ENCODE peak calls at places on chromosomes 5 and 9, in six cellular contexts. P is IMR-90, N is endodermal cell, H is cardiac fibroblast, Y is psoas muscle, X is GM06990. L is an unnamed sample.

GRCh38 chr5:83177803-83178202 is 100.5 kb downstream of the XRCC4 start:
- DNase-seq in Y (no peak), H (no peak), P (no peak), X (no peak), N (no peak), L (no peak)

GRCh38 chr5:38467353-38468040 is 88.9 kb downstream of the LIFR start:
- DNase-seq in X (no peak), Y (peak), P (peak), N (no peak), H (peak), L (no peak)

GRCh38 chr5:151757233-151758140 is 944 bp downstream of the ATOX1 start:
- DNase-seq in H (no peak), Y (no peak), P (no peak), X (no peak), N (no peak), L (no peak)

GRCh38 chr5:122863721-122864120 is 18.3 kb downstream of the SNX24 start:
- DNase-seq in P (no peak), X (no peak), Y (no peak), H (no peak), N (no peak), L (no peak)

GRCh38 chr5:61409568-61409967 is 77.5 kb downstream of the ZSWIM6 start:
- DNase-seq in H (peak), X (no peak), Y (no peak), P (peak), N (no peak), L (peak)

GRCh38 chr9:27157736-27158135 is 48.7 kb downstream of the TEK start:
- DNase-seq in P (no peak), H (no peak), N (peak), X (no peak), Y (no peak), L (no peak)

GRCh38 chr9:5895782-5896181 is 5.1 kb downstream of the MLANA start:
- DNase-seq in X (no peak), N (no peak), Y (peak), P (no peak), H (no peak), L (no peak)

GRCh38 chr9:81562221-81563019 is 126.9 kb downstream of the TLE1 start:
- DNase-seq in N (no peak), P (peak), Y (peak), X (no peak), H (peak), L (peak)

GRCh38 chr5:143308726-143309125 is 94.8 kb downstream of the NR3C1 start:
- DNase-seq in H (no peak), Y (no peak), X (no peak), N (no peak), P (peak), L (no peak)

GRCh38 chr9:33177633-33178032 is 10.5 kb upstream of the B4GALT1 start:
- DNase-seq in X (no peak), N (peak), H (no peak), Y (no peak), P (no peak), L (no peak)

GRCh38 chr5:9046756-9047481 is 499.0 kb downstream of the SEMA5A start:
- DNase-seq in H (peak), X (no peak), N (no peak), Y (no peak), P (peak), L (peak)

GRCh38 chr5:159099049-159099760 is 511 bp downstream of the EBF1 start:
- DNase-seq in P (peak), H (peak), X (peak), Y (peak), N (peak), L (peak)

GRCh38 chr5:40465416-40465815 is 214.3 kb upstream of the PTGER4 start:
- DNase-seq in X (no peak), Y (no peak), N (no peak), P (no peak), H (peak), L (no peak)

GRCh38 chr9:12884736-12885395 is 110.0 kb downstream of the LURAP1L start:
- DNase-seq in X (no peak), N (no peak), Y (no peak), H (peak), P (peak), L (peak)

GRCh38 chr9:77848428-77848827 is 183.2 kb downstream of the GNAQ start:
- DNase-seq in H (no peak), N (no peak), Y (no peak), P (no peak), X (no peak), L (no peak)

GRCh38 chr5:5025774-5026406 is 114.2 kb upstream of the ADAMTS16 start:
- DNase-seq in N (no peak), Y (no peak), X (no peak), P (no peak), H (no peak), L (no peak)

GRCh38 chr5:74953961-74954720 is 88.0 kb upstream of the FAM169A start:
- DNase-seq in X (no peak), N (no peak), H (peak), P (peak), Y (no peak), L (no peak)

GRCh38 chr9:130185494-130186005 is 13.3 kb downstream of the NCS1 start:
- DNase-seq in X (no peak), N (no peak), P (peak), H (peak), Y (no peak), L (no peak)

GRCh38 chr9:80622508-80622907 is 1050.7 kb downstream of the TLE4 start:
- DNase-seq in Y (no peak), N (no peak), P (no peak), X (no peak), H (no peak), L (no peak)

GRCh38 chr5:180330270-180330648 is 22.9 kb downstream of the GFPT2 start:
- DNase-seq in P (no peak), X (no peak), Y (no peak), N (no peak), H (no peak), L (no peak)

GRCh38 chr5:39469173-39469572 is 44.4 kb upstream of the DAB2 start:
- DNase-seq in H (no peak), Y (no peak), X (no peak), N (no peak), P (no peak), L (no peak)

GRCh38 chr5:145701404-145701803 is 133.7 kb downstream of the PRELID2 start:
- DNase-seq in X (no peak), H (no peak), Y (no peak), P (no peak), N (no peak), L (no peak)
- TF ChIP-seq CTCF in X (no peak), H (no peak), Y (no peak), P (no peak), N (peak), L (no peak)

GRCh38 chr5:965604-966344 is 42.8 kb upstream of the NKD2 start:
- DNase-seq in Y (no peak), N (no peak), H (no peak), P (no peak), X (no peak), L (no peak)

GRCh38 chr5:964821-965220 is 43.8 kb upstream of the NKD2 start:
- DNase-seq in Y (no peak), P (no peak), H (no peak), X (no peak), N (peak), L (no peak)

GRCh38 chr5:966941-967340 is 41.7 kb upstream of the NKD2 start:
- DNase-seq in Y (no peak), X (no peak), N (no peak), H (no peak), P (no peak), L (no peak)

GRCh38 chr5:963673-964531 is 44.7 kb upstream of the NKD2 start:
- DNase-seq in Y (peak), H (peak), X (no peak), P (peak), N (no peak), L (peak)

DNA sequence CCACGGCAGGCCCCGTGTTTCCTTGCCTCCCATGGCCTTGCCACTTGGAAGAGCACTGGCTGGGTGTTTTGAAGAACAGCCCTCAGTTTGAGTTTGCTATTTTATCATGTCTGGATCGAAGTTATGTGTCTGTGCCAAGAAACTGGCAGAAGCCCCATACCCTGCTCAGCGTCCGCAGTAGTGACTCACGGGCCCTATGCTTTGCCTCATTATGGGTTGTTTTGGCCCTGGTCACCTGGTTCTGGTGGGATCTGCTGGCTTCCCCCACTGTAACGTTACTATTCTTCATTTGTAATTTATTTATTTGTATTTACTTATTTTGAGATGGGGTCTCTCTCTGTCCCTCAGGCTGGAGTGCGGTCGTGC is 42.3 kb upstream of the NKD2 start:
- DNase-seq in X (no peak), Y (no peak), H (no peak), N (no peak), P (no peak), L (no peak)
- TF ChIP-seq CTCF in X (no peak), Y (no peak), H (no peak), N (no peak), P (no peak), L (no peak)

GRCh38 chr5:55306641-55307382 is 682 bp downstream of the DHX29 start:
- DNase-seq in P (no peak), Y (no peak), X (no peak), H (no peak), N (peak), L (no peak)

GRCh38 chr5:55304584-55304983 is 2.9 kb downstream of the DHX29 start:
- DNase-seq in X (no peak), P (no peak), Y (no peak), H (no peak), N (no peak), L (no peak)

GRCh38 chr5:55303238-55303690 is 4.2 kb downstream of the DHX29 start:
- DNase-seq in N (no peak), X (no peak), H (peak), Y (no peak), P (peak), L (peak)

GRCh38 chr5:55307383-55308253 is at the start of the genes DHX29 and MTREX:
- DNase-seq in H (peak), X (peak), P (peak), Y (peak), N (peak), L (peak)

GRCh38 chr5:55308254-55308836 is 556 bp downstream of the MTREX start:
- DNase-seq in X (no peak), Y (no peak), P (peak), N (no peak), H (peak), L (no peak)
- TF ChIP-seq CTCF in X (peak), Y (no peak), P (no peak), N (peak), H (no peak), L (peak)

GRCh38 chr9:114614373-114614772 is 3.3 kb downstream of the TMEM268 start:
- DNase-seq in N (no peak), H (no peak), Y (no peak), P (no peak), X (no peak), L (no peak)
- TF ChIP-seq CTCF in N (peak), H (no peak), Y (no peak), P (no peak), X (peak), L (no peak)

L was measured in AG09309.